ENCODE peak calls at places on chromosomes 16 and 17, in four cellular contexts. M is cardiac muscle cell, V is thoracic aorta, D is uterus. O is an unnamed sample.

GRCh38 chr17:37743875-37744632 is 805 bp downstream of the HNF1B start:
- DNase-seq in D (no peak), M (peak; percentile 47), V (no peak), O (peak; percentile 53)

GRCh38 chr17:28720247-28720996 is 637 bp downstream of the RPL23A start:
- DNase-seq in D (no peak), V (no peak), M (no peak), O (no peak)

GRCh38 chr16:88835818-88836217 is 20.9 kb downstream of the GALNS start:
- DNase-seq in M (no peak), V (no peak), D (no peak), O (no peak)

GRCh38 chr17:77821114-77821513 is 137.4 kb upstream of the TNRC6C start:
- DNase-seq in V (no peak), M (peak; percentile 61), D (no peak), O (no peak)

GRCh38 chr17:78397681-78398101 is 19.2 kb downstream of the PGS1 start:
- DNase-seq in M (peak; percentile 79), V (peak; percentile 36), D (no peak), O (peak; percentile 48)

GRCh38 chr16:11258553-11259287 is 2.7 kb upstream of the SOCS1 start:
- DNase-seq in D (peak; percentile 42), M (no peak), V (no peak), O (no peak)

GRCh38 chr16:87127061-87127765 is 190.0 kb downstream of the C16orf95 start:
- DNase-seq in D (no peak), M (no peak), V (no peak), O (no peak)

GRCh38 chr16:68379472-68380347 is 68.6 kb downstream of the SMPD3 start:
- DNase-seq in M (no peak), D (no peak), V (no peak), O (no peak)

GRCh38 chr16:67431077-67431804 is at the start of gene HSD11B2:
- DNase-seq in D (peak; percentile 52), M (peak; percentile 77), V (no peak), O (peak; percentile 39)

GRCh38 chr17:2705263-2705662 is 6.3 kb downstream of the CLUH start:
- DNase-seq in D (no peak), M (no peak), V (no peak), O (no peak)

GRCh38 chr16:53501216-53501859 is 1.7 kb downstream of the AKTIP start:
- DNase-seq in D (no peak), M (no peak), V (no peak), O (no peak)

GRCh38 chr16:51937771-51938170 is 609.2 kb downstream of the TOX3 start:
- DNase-seq in M (no peak), D (no peak), V (no peak), O (no peak)

GRCh38 chr17:39769974-39770587 is 32.3 kb downstream of the GRB7 start:
- DNase-seq in D (no peak), M (no peak), V (no peak), O (peak; percentile 62)

GRCh38 chr17:72121164-72122001 is 563 bp downstream of the SOX9 start:
- DNase-seq in V (no peak), D (no peak), M (peak; percentile 64), O (no peak)

GRCh38 chr16:15440852-15441251 is 6.5 kb downstream of the BMERB1 start:
- DNase-seq in D (no peak), M (no peak), V (no peak), O (no peak)

GRCh38 chr16:71526111-71526998 is at the start of gene CHST4:
- DNase-seq in M (peak; percentile 64), V (no peak), D (peak; percentile 31), O (peak; percentile 20)

GRCh38 chr17:39064814-39065213 is 86.6 kb downstream of the PLXDC1 start:
- DNase-seq in V (no peak), M (no peak), D (no peak), O (no peak)

GRCh38 chr17:64277831-64278562 is 14.9 kb upstream of the TEX2 start:
- DNase-seq in D (no peak), M (no peak), V (no peak), O (no peak)

GRCh38 chr16:28534542-28535373 is 4.0 kb downstream of the NUPR1 start:
- DNase-seq in V (peak; percentile 40), D (peak; percentile 61), M (no peak), O (no peak)

GRCh38 chr17:78965369-78965982 is 14.2 kb downstream of the LGALS3BP start:
- DNase-seq in M (no peak), D (no peak), V (no peak), O (no peak)

GRCh38 chr17:48927978-48928716 is 16.5 kb downstream of the SNF8 start:
- DNase-seq in D (no peak), M (no peak), V (no peak), O (no peak)

GRCh38 chr17:34797724-34798123 is 163.5 kb downstream of the CCT6B start:
- DNase-seq in M (peak; percentile 88), D (no peak), V (no peak), O (no peak)

GRCh38 chr16:48188449-48189102 is 32.8 kb upstream of the ABCC12 start:
- DNase-seq in V (no peak), D (no peak), M (no peak), O (no peak)

GRCh38 chr16:10519929-10520868 is 60.2 kb downstream of the EMP2 start:
- DNase-seq in D (no peak), M (no peak), V (no peak), O (peak; percentile 88)

GRCh38 chr17:17018021-17018441 is 24.2 kb upstream of the MPRIP start:
- DNase-seq in M (no peak), V (no peak), D (no peak), O (no peak)

GRCh38 chr16:11484691-11485258 is 101.9 kb downstream of the LITAF start:
- DNase-seq in M (no peak), V (no peak), D (no peak), O (no peak)

GRCh38 chr16:48499822-48500440 is 110.0 kb downstream of the N4BP1 start:
- DNase-seq in V (no peak), D (peak; percentile 72), M (no peak), O (peak; percentile 66)

GRCh38 chr17:63477471-63478440 is 895 bp downstream of the ACE start:
- DNase-seq in M (peak; percentile 36), V (no peak), D (no peak), O (no peak)

GRCh38 chr17:21007646-21008045 is 35.2 kb downstream of the USP22 start:
- DNase-seq in V (no peak), D (no peak), M (no peak), O (no peak)

GRCh38 chr17:21010705-21011596 is 31.9 kb downstream of the USP22 start:
- DNase-seq in M (no peak), V (no peak), D (no peak), O (no peak)

GRCh38 chr17:21005803-21006202 is 37.0 kb downstream of the USP22 start:
- DNase-seq in V (no peak), M (no peak), D (no peak), O (no peak)

GRCh38 chr17:21008516-21008915 is 34.3 kb downstream of the USP22 start:
- DNase-seq in D (no peak), M (no peak), V (no peak), O (no peak)

GRCh38 chr17:21008992-21009671 is 33.7 kb downstream of the USP22 start:
- DNase-seq in V (no peak), M (no peak), D (no peak), O (no peak)
- H3K27ac ChIP-seq in V (no peak overlapping the region), M (no peak overlapping the region), D (no peak overlapping the region), O (no peak overlapping the region)

DNA sequence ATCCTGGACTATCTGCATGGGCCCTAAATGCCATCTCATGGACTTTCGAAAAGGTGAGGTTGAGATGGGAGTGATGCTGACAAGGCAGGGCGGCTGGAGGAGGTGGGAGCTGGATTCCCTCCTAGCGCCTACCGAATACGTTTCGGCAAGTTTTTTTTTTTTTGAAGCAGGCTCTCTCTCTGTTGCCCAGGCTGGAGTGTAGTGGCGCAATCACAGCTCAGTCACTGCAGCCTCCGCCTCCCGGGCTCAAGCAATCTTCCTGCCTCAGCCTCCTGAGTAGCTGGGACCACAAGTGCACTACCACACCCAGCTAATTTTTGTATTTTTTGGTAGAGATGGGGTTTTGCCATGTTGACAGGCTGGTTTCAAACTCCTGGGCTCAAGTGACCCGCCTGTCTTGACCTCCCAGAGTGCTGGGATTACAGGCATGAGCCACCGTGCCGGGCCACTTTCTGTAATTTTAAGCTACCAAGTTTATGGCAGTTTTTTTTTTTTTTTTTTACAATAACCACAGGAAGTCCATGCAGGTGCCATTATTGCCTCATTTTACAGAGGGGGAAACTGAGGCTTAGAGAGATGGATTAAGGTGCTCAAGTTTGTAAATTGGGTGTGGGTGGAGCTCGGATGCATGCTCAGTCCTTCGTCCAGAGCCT is 246.4 kb downstream of the PRKCA start:
- DNase-seq in M (no peak), V (no peak), D (no peak), O (no peak)
- H3K27ac ChIP-seq in M (no peak overlapping the region), V (no peak overlapping the region), D (no peak overlapping the region), O (no peak overlapping the region)

GRCh38 chr16:9251026-9251425 is 159.6 kb downstream of the HAPSTR1 start:
- DNase-seq in M (no peak), D (no peak), V (no peak), O (no peak)
- H3K27ac ChIP-seq in M (no peak overlapping the region), D (no peak overlapping the region), V (no peak overlapping the region), O (no peak overlapping the region)

GRCh38 chr17:40809721-40810421 is 10.1 kb upstream of the KRT28 start:
- DNase-seq in V (no peak), M (no peak), D (no peak), O (no peak)
- H3K27ac ChIP-seq in V (peak overlapping the region; percentile 41), M (no peak overlapping the region), D (no peak overlapping the region), O (no peak overlapping the region)

DNA sequence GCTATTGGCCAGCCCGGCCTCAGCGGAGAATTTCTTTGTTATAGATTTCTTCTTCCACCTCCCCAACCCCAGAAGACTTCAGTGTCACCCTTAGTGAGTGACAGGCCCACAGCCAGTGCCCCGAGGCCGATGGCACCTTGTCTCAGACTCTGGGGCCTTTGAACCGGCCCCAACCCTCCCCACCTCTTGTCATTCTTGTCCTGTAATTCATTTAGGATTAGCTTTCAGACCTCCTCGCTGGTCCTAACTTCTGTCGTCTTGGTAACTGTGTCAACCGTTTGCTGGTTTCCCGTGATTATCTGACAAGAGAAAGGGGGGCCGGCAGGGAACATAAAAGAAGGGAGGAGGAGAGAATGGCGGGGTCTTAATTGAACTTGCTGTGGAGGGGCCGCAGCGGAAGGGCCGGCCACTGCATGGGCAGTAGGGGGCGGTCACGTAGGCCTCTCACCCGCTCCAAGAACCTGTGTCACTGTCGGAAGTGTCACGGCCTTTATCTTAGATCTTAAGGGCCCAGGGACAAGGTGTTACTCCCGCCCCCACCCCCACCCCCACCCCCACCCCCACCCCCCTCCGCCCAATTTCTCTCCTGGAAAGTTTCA is 46.5 kb upstream of the GSE1 start:
- DNase-seq in M (peak; percentile 59), V (no peak), D (no peak), O (no peak)
- H3K27ac ChIP-seq in M (peak overlapping the region; percentile 84), V (no peak overlapping the region), D (no peak overlapping the region), O (no peak overlapping the region)

DNA sequence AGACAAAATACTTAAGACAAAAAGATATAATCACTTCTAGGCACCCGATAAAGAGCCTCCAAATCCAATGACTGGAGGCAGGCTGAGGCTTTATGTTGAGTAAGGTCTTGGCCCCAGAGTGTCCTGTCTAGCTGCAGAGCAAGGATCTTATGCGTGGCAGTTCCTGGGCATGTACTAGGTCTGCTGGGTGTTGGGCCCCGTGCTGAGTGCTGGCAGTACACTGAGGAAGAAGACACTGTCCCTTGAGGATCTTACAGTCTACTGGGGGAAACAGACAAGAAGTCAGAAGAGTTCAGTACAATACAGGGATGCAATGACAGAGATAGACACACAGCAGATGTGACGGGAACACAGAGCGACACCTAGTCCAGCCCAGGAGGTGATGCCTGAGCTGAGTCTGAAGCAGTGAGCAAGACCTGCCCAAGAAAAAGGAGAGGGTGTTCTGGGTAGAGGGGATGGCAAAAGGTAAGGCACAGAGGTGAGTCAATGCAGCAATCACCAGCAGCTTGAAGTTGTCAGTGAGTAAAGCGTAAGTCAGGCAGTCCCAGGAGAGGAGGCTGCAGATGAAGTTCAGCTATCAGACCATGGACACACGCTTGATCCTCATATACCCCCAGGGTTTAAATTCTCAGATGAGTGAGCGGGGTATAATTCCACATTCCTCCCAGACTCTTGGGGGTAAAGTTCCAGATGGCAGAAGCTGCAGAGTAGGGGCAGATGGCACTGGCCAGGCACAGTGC is 18.1 kb downstream of the MAP3K14 start:
- DNase-seq in D (no peak), M (no peak), V (no peak), O (no peak)
- H3K27ac ChIP-seq in D (peak overlapping the region; percentile 23), M (no peak overlapping the region), V (no peak overlapping the region), O (peak overlapping the region; percentile 3)

O was measured in prostate gland.